ENCODE peak calls at places on chromosomes 13 and 19, in eight cellular contexts. Z is psoas muscle, S is heart right ventricle, K is nephron progenitor cell, W is heart left ventricle, Y is adrenal gland, B is mammary epithelial cell, N is HL-60. O is an unnamed sample.

GRCh38 chr19:43682824-43683661 is 13.1 kb upstream of the PLAUR start:
- DNase-seq in Z (no peak), S (no peak), K (no peak), W (no peak), Y (no peak), B (no peak), N (no peak), O (no peak)

GRCh38 chr19:18284710-18285430 is 3.4 kb upstream of the JUND start:
- DNase-seq in Z (no peak), S (no peak), K (no peak), W (no peak), Y (no peak), B (no peak), N (no peak), O (no peak)

GRCh38 chr13:59121507-59121906 is 1042.2 kb downstream of the DIAPH3 start:
- DNase-seq in Z (no peak), S (no peak), K (no peak), W (no peak), Y (no peak), B (no peak), N (no peak), O (no peak)

GRCh38 chr13:83325454-83325853 is 556.8 kb downstream of the SLITRK1 start:
- DNase-seq in Z (no peak), S (no peak), K (no peak), W (no peak), Y (no peak), B (peak), N (no peak), O (no peak)

GRCh38 chr19:13097331-13098258 is 5.1 kb downstream of the LYL1 start:
- DNase-seq in Z (peak), S (no peak), K (peak), W (peak), Y (no peak), B (no peak), N (peak), O (no peak)

GRCh38 chr13:28329395-28330158 is 165.4 kb downstream of the FLT1 start:
- DNase-seq in Z (no peak), S (peak), K (no peak), W (peak), Y (peak), B (no peak), N (no peak), O (no peak)

GRCh38 chr13:50485979-50486935 is 357.2 kb downstream of the DLEU7 start:
- DNase-seq in Z (no peak), S (no peak), K (no peak), W (no peak), Y (no peak), B (no peak), N (no peak), O (no peak)

GRCh38 chr19:17475541-17476115 is 5.3 kb downstream of the SLC27A1 start:
- DNase-seq in Z (peak), S (peak), K (no peak), W (peak), Y (peak), B (peak), N (peak), O (no peak)

GRCh38 chr13:114130708-114131580 is 1.5 kb downstream of the RASA3 start:
- DNase-seq in Z (peak), S (peak), K (peak), W (peak), Y (peak), B (peak), N (peak), O (no peak)

GRCh38 chr19:47419789-47420188 is 462 bp upstream of the MEIS3 start:
- DNase-seq in Z (no peak), S (no peak), K (peak), W (no peak), Y (no peak), B (no peak), N (no peak), O (no peak)

GRCh38 chr19:36418287-36419001 is at the start of gene ZFP82:
- DNase-seq in Z (peak), S (peak), K (peak), W (peak), Y (peak), B (peak), N (peak), O (peak)

GRCh38 chr19:19179548-19180441 is 9.7 kb upstream of the MEF2B start:
- DNase-seq in Z (no peak), S (no peak), K (no peak), W (no peak), Y (no peak), B (no peak), N (no peak), O (no peak)

GRCh38 chr19:1206063-1206732 is 620 bp downstream of the STK11 start:
- DNase-seq in Z (no peak), S (peak), K (no peak), W (no peak), Y (no peak), B (no peak), N (no peak), O (no peak)

GRCh38 chr19:17026041-17026658 is 460 bp downstream of the CPAMD8 start:
- DNase-seq in Z (no peak), S (no peak), K (peak), W (no peak), Y (no peak), B (no peak), N (peak), O (no peak)

GRCh38 chr19:57269515-57270250 is 10.6 kb upstream of the ZNF460 start:
- DNase-seq in Z (no peak), S (no peak), K (no peak), W (no peak), Y (no peak), B (peak), N (no peak), O (no peak)

GRCh38 chr19:35862528-35862927 is 5.8 kb downstream of the KIRREL2 start:
- DNase-seq in Z (no peak), S (no peak), K (no peak), W (no peak), Y (no peak), B (no peak), N (no peak), O (no peak)

GRCh38 chr13:28497143-28497876 is 2.4 kb upstream of the FLT1 start:
- DNase-seq in Z (no peak), S (no peak), K (no peak), W (no peak), Y (no peak), B (no peak), N (no peak), O (no peak)

GRCh38 chr13:105774739-105775460 is 760.6 kb downstream of the EFNB2 start:
- DNase-seq in Z (no peak), S (no peak), K (no peak), W (no peak), Y (no peak), B (no peak), N (no peak), O (no peak)

GRCh38 chr13:112078879-112079526 is 12.1 kb downstream of the SOX1 start:
- DNase-seq in Z (no peak), S (no peak), K (no peak), W (no peak), Y (no peak), B (no peak), N (no peak), O (no peak)

GRCh38 chr13:58619396-58620113 is 988.0 kb downstream of the PCDH17 start:
- DNase-seq in Z (no peak), S (no peak), K (no peak), W (no peak), Y (no peak), B (no peak), N (no peak), O (no peak)

GRCh38 chr19:55481148-55482127 is 3.5 kb upstream of the NAT14 start:
- DNase-seq in Z (no peak), S (no peak), K (no peak), W (peak), Y (no peak), B (no peak), N (no peak), O (no peak)

GRCh38 chr13:33490461-33491327 is 205.1 kb upstream of the STARD13 start:
- DNase-seq in Z (no peak), S (peak), K (peak), W (no peak), Y (no peak), B (no peak), N (no peak), O (no peak)

GRCh38 chr13:109401307-109401706 is 385.1 kb downstream of the IRS2 start:
- DNase-seq in Z (no peak), S (no peak), K (no peak), W (no peak), Y (no peak), B (no peak), N (no peak), O (no peak)

GRCh38 chr13:99269627-99270252 is 11.6 kb upstream of the GPR18 start:
- DNase-seq in Z (no peak), S (no peak), K (no peak), W (no peak), Y (peak), B (peak), N (peak), O (no peak)

GRCh38 chr19:48968179-48968661 is 3.1 kb downstream of the FTL start:
- DNase-seq in Z (no peak), S (no peak), K (no peak), W (no peak), Y (no peak), B (no peak), N (no peak), O (no peak)

GRCh38 chr13:99396446-99396845 is 89.2 kb upstream of the GPR183 start:
- DNase-seq in Z (no peak), S (no peak), K (no peak), W (no peak), Y (no peak), B (no peak), N (no peak), O (no peak)

GRCh38 chr19:38492147-38492813 is 58.8 kb downstream of the RYR1 start:
- DNase-seq in Z (no peak), S (no peak), K (no peak), W (no peak), Y (no peak), B (no peak), N (no peak), O (no peak)

GRCh38 chr13:39049274-39049673 is 11.0 kb downstream of the NHLRC3 start:
- DNase-seq in Z (no peak), S (no peak), K (no peak), W (no peak), Y (no peak), B (no peak), N (no peak), O (no peak)

GRCh38 chr13:49502954-49503353 is 7.2 kb downstream of the PHF11 start:
- DNase-seq in Z (peak), S (peak), K (no peak), W (peak), Y (peak), B (no peak), N (no peak), O (no peak)

GRCh38 chr13:48158290-48158689 is 63.4 kb upstream of the MED4 start:
- DNase-seq in Z (no peak), S (no peak), K (no peak), W (no peak), Y (no peak), B (peak), N (peak), O (no peak)

GRCh38 chr13:46615888-46616531 is 63.0 kb downstream of the LRCH1 start:
- DNase-seq in Z (no peak), S (no peak), K (no peak), W (no peak), Y (no peak), B (no peak), N (no peak), O (no peak)

GRCh38 chr13:85148009-85148408 is 651.2 kb downstream of the SLITRK6 start:
- DNase-seq in Z (no peak), S (no peak), K (no peak), W (no peak), Y (no peak), B (no peak), N (no peak), O (peak)

GRCh38 chr19:18044825-18045304 is 36.9 kb downstream of the ARRDC2 start:
- DNase-seq in Z (peak), S (peak), K (peak), W (peak), Y (peak), B (peak), N (peak), O (peak)

GRCh38 chr19:46859637-46860124 is 1.1 kb upstream of the ARHGAP35 start:
- DNase-seq in Z (peak), S (peak), K (no peak), W (peak), Y (peak), B (no peak), N (no peak), O (no peak)

GRCh38 chr13:99087130-99087953 is 109.5 kb upstream of the DOCK9 start:
- DNase-seq in Z (peak), S (peak), K (peak), W (peak), Y (peak), B (peak), N (peak), O (peak)

GRCh38 chr19:44740351-44740824 is 8.1 kb upstream of the BCL3 start:
- DNase-seq in Z (no peak), S (no peak), K (no peak), W (no peak), Y (no peak), B (no peak), N (no peak), O (no peak)
- TF ChIP-seq CTCF in Z (no peak), S (no peak), K (no peak), W (no peak), Y (no peak), B (no peak), N (no peak), O (no peak)

GRCh38 chr19:41515054-41515652 is 60.8 kb upstream of the CEACAM21 start:
- DNase-seq in Z (no peak), S (no peak), K (no peak), W (no peak), Y (no peak), B (no peak), N (no peak), O (no peak)

GRCh38 chr19:41510484-41510883 is 65.5 kb upstream of the CEACAM21 start:
- DNase-seq in Z (no peak), S (no peak), K (no peak), W (no peak), Y (no peak), B (no peak), N (no peak), O (no peak)

DNA sequence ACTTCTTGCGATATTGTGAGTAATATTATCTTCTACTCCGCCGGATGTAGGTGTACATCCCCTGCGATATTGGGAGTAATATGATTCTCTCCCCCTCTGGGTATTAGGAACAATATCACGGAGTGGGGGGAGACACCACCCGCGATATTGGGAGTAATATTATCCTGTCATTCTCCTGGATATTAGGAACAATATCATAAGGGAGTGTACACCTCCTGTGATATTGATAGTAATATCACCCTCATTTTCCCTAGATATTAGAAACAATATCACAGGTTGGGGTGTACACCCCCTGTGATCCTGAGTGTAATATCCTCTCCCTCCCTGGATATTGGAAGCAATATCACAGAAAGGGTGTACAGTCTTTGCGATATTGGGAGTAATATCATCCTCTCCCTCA is 64.3 kb upstream of the CEACAM21 start:
- DNase-seq in Z (no peak), S (no peak), K (no peak), W (no peak), Y (no peak), B (no peak), N (no peak), O (no peak)
- TF ChIP-seq CTCF in Z (no peak), S (no peak), K (no peak), W (no peak), Y (no peak), B (no peak), N (no peak), O (no peak)

GRCh38 chr19:23527797-23528196 is 132.5 kb upstream of the ZNF91 start:
- DNase-seq in Z (no peak), S (no peak), K (no peak), W (no peak), Y (no peak), B (peak), N (no peak), O (no peak)

GRCh38 chr19:23526302-23526701 is 131.0 kb upstream of the ZNF91 start:
- DNase-seq in Z (no peak), S (no peak), K (no peak), W (no peak), Y (no peak), B (peak), N (no peak), O (no peak)

GRCh38 chr19:23525265-23525862 is 130.1 kb upstream of the ZNF91 start:
- DNase-seq in Z (no peak), S (no peak), K (no peak), W (no peak), Y (no peak), B (no peak), N (no peak), O (no peak)

GRCh38 chr19:23531231-23531790 is 136.0 kb upstream of the ZNF91 start:
- DNase-seq in Z (no peak), S (no peak), K (no peak), W (no peak), Y (no peak), B (no peak), N (no peak), O (no peak)

GRCh38 chr19:23528376-23528775 is 133.1 kb upstream of the ZNF91 start:
- DNase-seq in Z (no peak), S (no peak), K (no peak), W (no peak), Y (no peak), B (peak), N (no peak), O (no peak)
- TF ChIP-seq CTCF in Z (no peak), S (no peak), K (no peak), W (no peak), Y (no peak), B (no peak), N (no peak), O (no peak)

DNA sequence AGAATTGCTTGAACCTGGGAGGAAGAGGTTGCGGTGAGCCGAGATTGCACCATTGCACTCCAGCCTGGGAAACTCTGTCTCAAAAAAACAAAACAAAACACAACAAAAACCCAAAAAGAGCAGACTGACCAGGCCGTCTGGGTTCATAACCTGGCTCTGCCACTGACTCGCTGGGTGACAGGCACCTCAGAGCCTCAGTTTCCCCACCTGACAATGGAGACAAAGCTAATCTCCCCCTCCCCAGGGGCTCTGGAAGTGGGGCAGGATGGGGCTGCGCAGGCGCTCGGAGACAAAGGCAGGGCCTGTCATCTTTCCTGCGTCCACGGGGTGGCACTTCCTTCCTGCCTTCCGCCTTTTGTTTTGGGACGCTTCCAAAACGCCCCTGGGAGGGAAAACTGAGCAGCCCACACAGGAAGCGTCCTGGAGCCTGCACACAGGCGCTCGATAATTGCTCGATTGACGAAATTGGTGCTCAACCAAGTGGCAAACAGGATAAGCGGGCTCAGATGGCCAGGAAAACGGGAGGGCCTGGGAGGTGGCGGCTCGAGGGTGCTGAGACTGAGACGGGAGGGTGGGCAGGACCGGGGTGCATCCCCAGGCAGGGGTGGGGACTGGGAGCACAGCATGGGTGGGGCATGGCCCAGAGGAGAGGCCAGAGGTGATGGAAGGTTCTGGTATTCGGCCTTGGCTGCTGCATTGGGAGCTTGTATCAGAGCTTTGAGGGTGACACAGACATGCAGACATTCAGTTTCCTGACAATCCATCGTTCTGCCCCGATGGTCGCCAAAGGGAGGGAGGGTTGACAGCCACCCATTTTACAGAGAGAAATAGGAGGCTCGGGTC is 17.8 kb downstream of the SPC24 start:
- DNase-seq in Z (peak), S (peak), K (peak), W (peak), Y (peak), B (peak), N (peak), O (peak)
- TF ChIP-seq CTCF in Z (peak), S (peak), K (peak), W (peak), Y (peak), B (peak), N (peak), O (peak)

GRCh38 chr13:101942535-101943157 is 459.2 kb downstream of the FGF14 start:
- DNase-seq in Z (no peak), S (no peak), K (no peak), W (no peak), Y (no peak), B (no peak), N (no peak), O (no peak)
- TF ChIP-seq CTCF in Z (peak), S (peak), K (no peak), W (peak), Y (no peak), B (no peak), N (no peak), O (peak)

GRCh38 chr19:31109626-31110025 is 239.6 kb downstream of the TSHZ3 start:
- DNase-seq in Z (no peak), S (no peak), K (no peak), W (no peak), Y (no peak), B (no peak), N (no peak), O (no peak)

GRCh38 chr19:31111741-31112140 is 237.5 kb downstream of the TSHZ3 start:
- DNase-seq in Z (no peak), S (no peak), K (no peak), W (no peak), Y (no peak), B (no peak), N (no peak), O (no peak)

GRCh38 chr19:31112158-31112557 is 237.1 kb downstream of the TSHZ3 start:
- DNase-seq in Z (no peak), S (no peak), K (no peak), W (no peak), Y (no peak), B (no peak), N (no peak), O (no peak)

GRCh38 chr19:31113250-31113685 is 236.0 kb downstream of the TSHZ3 start:
- DNase-seq in Z (no peak), S (no peak), K (no peak), W (no peak), Y (no peak), B (no peak), N (no peak), O (no peak)

DNA sequence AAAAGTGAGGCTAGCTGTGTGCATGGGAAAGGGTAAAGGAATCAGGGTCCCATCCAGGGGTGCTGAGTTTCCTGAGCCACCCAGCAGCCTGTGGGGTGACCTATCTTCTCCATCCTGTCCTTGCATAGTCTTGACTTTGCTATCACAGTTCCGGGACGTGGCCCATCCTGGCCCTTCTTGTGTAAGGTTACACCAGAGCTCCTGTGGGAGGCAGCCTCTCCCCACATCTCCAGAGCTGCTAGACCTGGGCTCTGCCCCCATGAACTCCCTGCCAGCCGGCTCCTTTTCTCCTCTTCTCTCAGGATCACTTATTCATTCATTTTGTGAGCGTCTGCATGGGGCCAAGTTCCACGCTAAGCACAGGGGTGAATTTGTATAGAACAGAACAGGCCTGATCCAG is 238.9 kb downstream of the TSHZ3 start:
- DNase-seq in Z (no peak), S (no peak), K (peak), W (no peak), Y (no peak), B (peak), N (peak), O (no peak)
- TF ChIP-seq CTCF in Z (peak), S (peak), K (peak), W (no peak), Y (no peak), B (peak), N (no peak), O (peak)